ENCODE peak calls at places on chromosomes 6 and 20, in six cellular contexts. One of them, this sample, is unnamed.

GRCh38 chr6:81950877-81951276 is 198.4 kb upstream of the TENT5A start:
- DNase-seq in transverse colon: no peak
- DNase-seq in brain microvascular endothelial cell: peak
- DNase-seq in HFF-Myc: peak
- DNase-seq in lung: no peak
- DNase-seq in neural crest cell: no peak
- DNase-seq in this sample: no peak

GRCh38 chr20:21202284-21202683 is 76.4 kb downstream of the KIZ start:
- DNase-seq in neural crest cell: no peak
- DNase-seq in lung: no peak
- DNase-seq in transverse colon: no peak
- DNase-seq in brain microvascular endothelial cell: peak
- DNase-seq in HFF-Myc: no peak
- DNase-seq in this sample: no peak

GRCh38 chr6:45479834-45480696 is 102.3 kb upstream of the SUPT3H start:
- DNase-seq in HFF-Myc: peak
- DNase-seq in brain microvascular endothelial cell: peak
- DNase-seq in neural crest cell: no peak
- DNase-seq in transverse colon: no peak
- DNase-seq in lung: no peak
- DNase-seq in this sample: peak

GRCh38 chr6:78701407-78701806 is 165.9 kb upstream of the IRAK1BP1 start:
- DNase-seq in HFF-Myc: peak
- DNase-seq in lung: no peak
- DNase-seq in neural crest cell: no peak
- DNase-seq in transverse colon: no peak
- DNase-seq in brain microvascular endothelial cell: peak
- DNase-seq in this sample: no peak

GRCh38 chr6:55212147-55212546 is 37.8 kb downstream of the HCRTR2 start:
- DNase-seq in neural crest cell: no peak
- DNase-seq in transverse colon: no peak
- DNase-seq in lung: no peak
- DNase-seq in HFF-Myc: no peak
- DNase-seq in brain microvascular endothelial cell: no peak
- DNase-seq in this sample: no peak

GRCh38 chr6:87514831-87515230 is 42.1 kb downstream of the SLC35A1 start:
- DNase-seq in HFF-Myc: no peak
- DNase-seq in brain microvascular endothelial cell: no peak
- DNase-seq in neural crest cell: no peak
- DNase-seq in transverse colon: no peak
- DNase-seq in lung: no peak
- DNase-seq in this sample: no peak

GRCh38 chr6:109024784-109025183 is 69.9 kb downstream of the SESN1 start:
- DNase-seq in transverse colon: no peak
- DNase-seq in lung: no peak
- DNase-seq in neural crest cell: peak
- DNase-seq in brain microvascular endothelial cell: peak
- DNase-seq in HFF-Myc: no peak
- DNase-seq in this sample: no peak

GRCh38 chr6:26087284-26088115 is at the start of gene HFE:
- DNase-seq in neural crest cell: peak
- DNase-seq in transverse colon: peak
- DNase-seq in brain microvascular endothelial cell: peak
- DNase-seq in HFF-Myc: peak
- DNase-seq in lung: peak
- DNase-seq in this sample: no peak

GRCh38 chr6:166465671-166466087 is 82.9 kb upstream of the MPC1 start:
- DNase-seq in HFF-Myc: peak
- DNase-seq in lung: no peak
- DNase-seq in brain microvascular endothelial cell: no peak
- DNase-seq in neural crest cell: no peak
- DNase-seq in transverse colon: peak
- DNase-seq in this sample: no peak

GRCh38 chr6:118469468-118469867 is 78.6 kb upstream of the PLN start:
- DNase-seq in transverse colon: no peak
- DNase-seq in neural crest cell: no peak
- DNase-seq in lung: no peak
- DNase-seq in brain microvascular endothelial cell: no peak
- DNase-seq in HFF-Myc: no peak
- DNase-seq in this sample: no peak

GRCh38 chr6:134235937-134236751 is 81.8 kb downstream of the SGK1 start:
- DNase-seq in brain microvascular endothelial cell: peak
- DNase-seq in HFF-Myc: no peak
- DNase-seq in transverse colon: no peak
- DNase-seq in neural crest cell: no peak
- DNase-seq in lung: no peak
- DNase-seq in this sample: peak

DNA sequence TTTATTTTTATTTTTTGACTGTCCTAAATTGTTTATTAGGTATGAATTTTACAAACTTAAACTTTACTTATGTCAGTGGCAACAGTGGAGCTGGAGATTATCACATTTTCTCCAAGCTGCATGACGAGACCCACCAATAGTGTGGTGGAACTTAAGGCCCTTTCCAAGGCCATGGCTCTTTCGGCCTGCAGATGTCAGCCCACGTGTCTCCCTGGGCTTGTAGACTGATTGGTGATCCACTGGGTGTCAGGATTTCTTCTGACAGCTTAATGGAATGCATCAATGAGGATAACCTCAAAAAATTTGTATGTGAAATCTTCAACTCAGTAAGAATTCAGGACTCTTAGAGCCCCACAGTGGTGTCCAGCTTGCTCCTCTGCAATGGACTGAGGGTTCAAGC is 32.3 kb upstream of the OVOL2 start:
- DNase-seq in brain microvascular endothelial cell: no peak
- DNase-seq in neural crest cell: no peak
- DNase-seq in transverse colon: no peak
- DNase-seq in lung: no peak
- DNase-seq in HFF-Myc: no peak
- DNase-seq in this sample: no peak
- TF ChIP-seq CTCF in brain microvascular endothelial cell: no peak
- TF ChIP-seq CTCF in neural crest cell: no peak
- TF ChIP-seq CTCF in transverse colon: no peak
- TF ChIP-seq CTCF in lung: no peak
- TF ChIP-seq CTCF in HFF-Myc: no peak
- TF ChIP-seq CTCF in this sample: no peak

GRCh38 chr20:24866008-24866407 is 83.1 kb upstream of the CST7 start:
- DNase-seq in lung: no peak
- DNase-seq in neural crest cell: no peak
- DNase-seq in transverse colon: no peak
- DNase-seq in HFF-Myc: no peak
- DNase-seq in brain microvascular endothelial cell: no peak
- DNase-seq in this sample: no peak
- TF ChIP-seq CTCF in lung: no peak
- TF ChIP-seq CTCF in neural crest cell: no peak
- TF ChIP-seq CTCF in transverse colon: no peak
- TF ChIP-seq CTCF in HFF-Myc: no peak
- TF ChIP-seq CTCF in brain microvascular endothelial cell: no peak
- TF ChIP-seq CTCF in this sample: no peak

DNA sequence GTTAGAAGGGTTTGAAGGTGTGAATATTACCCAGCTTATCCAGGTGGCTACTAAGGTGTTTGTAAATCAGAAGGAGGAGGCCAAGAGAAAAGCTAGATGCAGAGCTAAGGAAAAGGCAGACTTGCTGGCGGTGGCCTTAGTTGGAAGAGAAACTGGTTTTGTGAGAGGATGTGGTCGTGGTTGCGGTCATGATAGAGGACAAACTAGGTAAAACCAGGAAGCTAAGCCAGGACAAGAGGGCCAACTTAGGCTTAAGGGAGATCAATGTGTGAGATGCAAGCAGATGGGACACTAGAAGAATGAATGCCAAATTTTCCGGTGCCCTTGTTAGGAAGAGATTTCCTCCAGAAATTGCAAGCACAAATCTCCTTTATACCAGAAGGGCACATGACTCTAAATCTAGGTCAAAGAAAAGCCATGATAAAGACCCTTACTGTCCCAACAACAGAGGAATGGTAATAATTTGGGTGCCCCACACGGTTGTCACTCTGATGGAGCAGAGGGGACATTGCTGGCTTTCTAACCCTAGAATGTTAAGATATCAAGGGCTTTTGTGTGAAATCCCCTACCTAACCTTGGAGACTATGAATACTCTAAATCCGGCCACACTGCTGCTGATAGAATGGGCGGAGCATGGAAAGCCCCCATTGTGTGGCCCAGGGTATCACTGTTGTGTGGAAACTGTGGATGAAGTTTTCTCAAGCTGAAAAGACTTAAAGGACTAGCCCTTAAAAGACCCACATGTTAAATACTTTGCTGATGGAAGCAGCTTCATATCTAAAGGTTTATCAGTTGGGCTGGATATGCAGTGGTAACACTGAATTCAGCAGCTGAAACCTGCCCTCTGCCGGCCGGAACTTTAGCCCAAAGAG is 7.8 kb downstream of the IL22RA2 start:
- DNase-seq in HFF-Myc: no peak
- DNase-seq in lung: no peak
- DNase-seq in brain microvascular endothelial cell: no peak
- DNase-seq in transverse colon: peak
- DNase-seq in neural crest cell: no peak
- DNase-seq in this sample: peak
- TF ChIP-seq CTCF in HFF-Myc: no peak
- TF ChIP-seq CTCF in lung: no peak
- TF ChIP-seq CTCF in brain microvascular endothelial cell: no peak
- TF ChIP-seq CTCF in transverse colon: no peak
- TF ChIP-seq CTCF in neural crest cell: no peak
- TF ChIP-seq CTCF in this sample: no peak

GRCh38 chr6:117191448-117191847 is 73.9 kb upstream of the VGLL2 start:
- DNase-seq in HFF-Myc: no peak
- DNase-seq in transverse colon: no peak
- DNase-seq in brain microvascular endothelial cell: no peak
- DNase-seq in neural crest cell: no peak
- DNase-seq in lung: no peak
- DNase-seq in this sample: no peak

GRCh38 chr6:117191009-117191408 is 74.3 kb upstream of the VGLL2 start:
- DNase-seq in brain microvascular endothelial cell: no peak
- DNase-seq in neural crest cell: no peak
- DNase-seq in lung: no peak
- DNase-seq in transverse colon: no peak
- DNase-seq in HFF-Myc: no peak
- DNase-seq in this sample: no peak

GRCh38 chr6:117188627-117189201 is 76.6 kb upstream of the VGLL2 start:
- DNase-seq in brain microvascular endothelial cell: no peak
- DNase-seq in transverse colon: no peak
- DNase-seq in neural crest cell: no peak
- DNase-seq in HFF-Myc: no peak
- DNase-seq in lung: no peak
- DNase-seq in this sample: no peak
- TF ChIP-seq CTCF in brain microvascular endothelial cell: peak
- TF ChIP-seq CTCF in transverse colon: peak
- TF ChIP-seq CTCF in neural crest cell: peak
- TF ChIP-seq CTCF in HFF-Myc: peak
- TF ChIP-seq CTCF in lung: no peak
- TF ChIP-seq CTCF in this sample: peak